ENCODE peak calls at places on chromosome 22, in nine cellular contexts. N is Right ventricle myocardium superior; Y is M059J; G is activated CD4-positive, alpha-beta T cell treated with anti-CD3 and anti-CD28 coated beads for 1 hour; Z is immature natural killer cell; J is GM20000; P is activated gamma-delta T cell treated with anti-CD3 and anti-CD28 coated beads, Interleukin-2, amount 50 U/mL, for 16 hours; V is stimulated activated CD8-positive, alpha-beta memory T cell treated with anti-CD3 and anti-CD28 coated beads, Interleukin-15, amount 100 ng/mL, for 1 hour; W is GM04504. U is an unnamed sample.

GRCh38 chr22:42635531-42635930 is 4.9 kb downstream of the ATP5MGL start:
- DNase-seq in P (no peak), Y (peak; percentile 93), Z (no peak), V (no peak), N (peak; percentile 69), G (no peak), W (peak; percentile 89), J (no peak), U (peak; percentile 77)

GRCh38 chr22:45064313-45065268 is 54.8 kb upstream of the PHF21B start:
- DNase-seq in V (no peak), G (no peak), N (no peak), W (peak; percentile 34), Z (no peak), P (peak; percentile 21), Y (peak; percentile 88), J (peak; percentile 68), U (peak; percentile 42)

GRCh38 chr22:32801436-32802290 is at the start of gene TIMP3:
- DNase-seq in P (no peak), Y (peak; percentile 64), J (no peak), N (peak; percentile 96), W (peak; percentile 81), G (no peak), V (no peak), Z (no peak), U (peak; percentile 61)

GRCh38 chr22:41197808-41198585 is 7.1 kb upstream of the L3MBTL2 start:
- DNase-seq in P (peak; percentile 35), W (no peak), Z (peak; percentile 12), G (peak; percentile 33), J (no peak), N (peak; percentile 68), Y (peak; percentile 55), V (no peak), U (no peak)

GRCh38 chr22:37328017-37328416 is 45.7 kb downstream of the CYTH4 start:
- DNase-seq in P (no peak), G (no peak), Y (peak; percentile 93), V (no peak), J (no peak), W (peak; percentile 46), Z (no peak), N (no peak), U (peak; percentile 59)

GRCh38 chr22:44661659-44662569 is 40.1 kb upstream of the PRR5 start:
- DNase-seq in Y (no peak), V (no peak), Z (no peak), P (no peak), N (no peak), W (no peak), J (no peak), G (no peak), U (no peak)

GRCh38 chr22:20677684-20678242 is 96.2 kb upstream of the SERPIND1 start:
- DNase-seq in V (no peak), Z (no peak), G (no peak), N (no peak), Y (no peak), P (no peak), W (no peak), J (no peak), U (no peak)

GRCh38 chr22:45162531-45162930 is 1.2 kb upstream of the NUP50 start:
- DNase-seq in P (no peak), Y (no peak), J (no peak), N (no peak), G (no peak), W (no peak), V (no peak), Z (no peak), U (no peak)

GRCh38 chr22:32836286-32836859 is 34.9 kb downstream of the TIMP3 start:
- DNase-seq in J (peak; percentile 30), Y (peak; percentile 20), Z (no peak), V (no peak), N (no peak), G (no peak), P (no peak), W (no peak), U (peak; percentile 38)

GRCh38 chr22:40116496-40117200 is 61.1 kb upstream of the TNRC6B start:
- DNase-seq in W (no peak), Y (no peak), N (no peak), P (peak; percentile 5), G (peak; percentile 11), Z (peak; percentile 40), V (no peak), J (no peak), U (no peak)

GRCh38 chr22:19723165-19723989 is at the start of gene GP1BB:
- DNase-seq in G (no peak), Y (no peak), W (no peak), Z (peak; percentile 9), V (no peak), P (no peak), N (peak; percentile 79), J (peak; percentile 66), U (peak; percentile 20)

GRCh38 chr22:32206774-32207758 is 2.2 kb upstream of the RFPL2 start:
- DNase-seq in V (no peak), Z (peak; percentile 36), Y (peak; percentile 35), P (no peak), J (no peak), G (no peak), W (no peak), N (no peak), U (peak; percentile 13)

GRCh38 chr22:48574776-48575566 is 1252.7 kb downstream of the BRD1 start:
- DNase-seq in G (no peak), J (peak; percentile 64), P (no peak), Y (no peak), Z (no peak), N (no peak), W (peak; percentile 28), V (no peak), U (peak; percentile 3)

GRCh38 chr22:26852176-26852575 is 194.8 kb downstream of the MIAT start:
- DNase-seq in P (no peak), W (no peak), V (no peak), N (no peak), J (no peak), G (no peak), Z (no peak), Y (no peak), U (no peak)

GRCh38 chr22:27798526-27799333 is 2.8 kb downstream of the MN1 start:
- DNase-seq in J (no peak), Z (no peak), V (no peak), Y (no peak), N (no peak), G (no peak), P (no peak), W (no peak), U (peak; percentile 46)

GRCh38 chr22:29202231-29203192 is 3.2 kb upstream of the EMID1 start:
- DNase-seq in Z (peak; percentile 63), V (peak; percentile 23), Y (no peak), J (peak; percentile 93), P (peak; percentile 12), N (peak; percentile 87), G (peak; percentile 17), W (no peak), U (peak; percentile 62)

GRCh38 chr22:38567531-38568245 is 2.3 kb downstream of the DMC1 start:
- DNase-seq in Y (no peak), W (no peak), V (no peak), N (no peak), P (no peak), G (no peak), J (no peak), Z (no peak), U (no peak)

GRCh38 chr22:48099251-48099650 is 1336.8 kb downstream of the TBC1D22A start:
- DNase-seq in P (no peak), G (no peak), Y (no peak), V (no peak), Z (no peak), J (no peak), W (no peak), N (no peak), U (no peak)

U was measured in fibroblast of pulmonary artery.